ENCODE peak calls at places on chromosome 11, in five cellular contexts. K is HepG2, M is endothelial cell of umbilical vein, R is breast epithelium, W is gastrocnemius medialis. L is an unnamed sample.
A peak's percentile ranks its signal among the peaks of the same experiment; 100 is the strongest.

GRCh38 chr11:70016666-70017347 is 61.3 kb upstream of the ANO1 start:
- DNase-seq in K (no peak), M (peak; percentile 4), R (peak; percentile 56), W (no peak), L (peak; percentile 75)

GRCh38 chr11:116376547-116376946 is 396.2 kb downstream of the BUD13 start:
- DNase-seq in K (peak; percentile 80), M (no peak), R (no peak), W (no peak), L (no peak)

GRCh38 chr11:16261836-16262644 is 94.3 kb downstream of the SOX6 start:
- DNase-seq in K (peak; percentile 64), M (no peak), R (no peak), W (no peak), L (no peak)

GRCh38 chr11:16981651-16982194 is 32.5 kb downstream of the PLEKHA7 start:
- DNase-seq in K (peak; percentile 93), M (no peak), R (peak; percentile 76), W (no peak), L (peak; percentile 80)

GRCh38 chr11:14422814-14423182 is 63.8 kb upstream of the RRAS2 start:
- DNase-seq in K (no peak), M (no peak), R (no peak), W (no peak), L (no peak)

GRCh38 chr11:84901986-84902385 is 725.2 kb downstream of the DLG2 start:
- DNase-seq in K (no peak), M (no peak), R (no peak), W (no peak), L (no peak)

GRCh38 chr11:12801976-12802375 is 127.8 kb downstream of the TEAD1 start:
- DNase-seq in K (no peak), M (no peak), R (no peak), W (no peak), L (no peak)

GRCh38 chr11:15412054-15412453 is 297.3 kb downstream of the INSC start:
- DNase-seq in K (no peak), M (no peak), R (no peak), W (no peak), L (no peak)

GRCh38 chr11:111724615-111725129 is 41.5 kb downstream of the PPP2R1B start:
- DNase-seq in K (no peak), M (no peak), R (no peak), W (no peak), L (no peak)

GRCh38 chr11:57444362-57445074 is 15.8 kb upstream of the RTN4RL2 start:
- DNase-seq in K (no peak), M (no peak), R (no peak), W (no peak), L (no peak)

GRCh38 chr11:42802211-42802918 is 509.4 kb upstream of the API5 start:
- DNase-seq in K (no peak), M (no peak), R (no peak), W (no peak), L (no peak)

GRCh38 chr11:121464352-121464946 is 11.7 kb upstream of the SORL1-AS1 start:
- DNase-seq in K (peak; percentile 15), M (peak; percentile 58), R (peak; percentile 77), W (no peak), L (peak; percentile 56)

GRCh38 chr11:84291996-84292395 is 1005.8 kb upstream of the CCDC90B start:
- DNase-seq in K (no peak), M (no peak), R (no peak), W (no peak), L (no peak)

GRCh38 chr11:32466279-32466915 is 31.1 kb upstream of the WT1 start:
- DNase-seq in K (no peak), M (no peak), R (no peak), W (no peak), L (no peak)

GRCh38 chr11:33779849-33780528 is 5.7 kb upstream of the FBXO3 start:
- DNase-seq in K (peak; percentile 11), M (no peak), R (no peak), W (no peak), L (peak; percentile 33)

GRCh38 chr11:116513894-116514293 is 258.9 kb downstream of the BUD13 start:
- DNase-seq in K (peak; percentile 64), M (peak; percentile 78), R (no peak), W (no peak), L (no peak)

GRCh38 chr11:45266693-45267451 is 19.3 kb downstream of the SYT13 start:
- DNase-seq in K (peak; percentile 5), M (no peak), R (no peak), W (no peak), L (no peak)

DNA sequence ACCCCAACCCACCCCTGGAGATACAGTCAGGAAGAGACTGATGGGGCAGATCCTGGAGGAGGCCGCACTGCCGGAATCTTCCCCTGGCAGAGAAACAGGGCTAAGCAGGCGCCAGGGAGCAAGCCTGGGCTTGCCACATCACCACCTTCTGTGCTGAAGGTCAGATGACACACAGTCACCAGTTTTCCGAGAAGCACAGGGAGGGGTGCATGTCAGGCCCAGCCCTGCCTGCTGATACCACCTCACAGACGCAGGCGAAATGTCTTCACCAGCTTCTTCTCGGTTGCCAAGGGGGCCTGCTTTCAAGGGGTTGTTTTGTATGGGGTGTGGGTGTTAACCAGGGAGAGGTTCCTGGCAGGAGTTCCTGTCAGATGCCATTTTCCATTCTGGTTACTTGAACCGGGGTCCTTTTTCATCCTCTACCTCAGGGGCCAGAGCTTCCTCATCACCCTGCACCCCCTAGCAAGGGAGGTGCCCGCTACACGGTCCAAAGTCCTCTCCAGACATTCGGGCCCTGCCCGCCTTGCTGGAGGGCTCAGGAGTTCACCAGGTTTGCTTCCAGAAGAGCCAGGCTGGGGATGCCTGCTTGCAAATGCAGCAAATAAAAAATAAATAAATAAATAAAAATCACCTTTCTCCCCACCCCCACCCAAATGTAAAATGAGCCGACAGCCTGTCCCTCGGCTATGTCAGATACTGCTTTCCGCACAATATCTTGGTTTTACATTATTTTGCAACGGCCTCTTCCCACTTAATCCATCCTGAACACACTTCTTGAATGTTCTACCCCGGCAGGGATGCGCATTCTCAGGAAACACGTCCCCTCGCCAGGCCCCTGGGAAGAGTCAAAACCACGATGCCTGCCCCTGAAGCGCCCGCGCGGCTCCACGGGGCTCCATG is 1.1 kb upstream of the NEAT1 start:
- DNase-seq in K (peak; percentile 93), M (peak; percentile 93), R (peak; percentile 95), W (peak; percentile 98), L (peak; percentile 40)
- TF ChIP-seq POLR2A in K (no peak), M (peak; percentile 85), R (peak; percentile 64), W (no peak), L (peak; percentile 67)

DNA sequence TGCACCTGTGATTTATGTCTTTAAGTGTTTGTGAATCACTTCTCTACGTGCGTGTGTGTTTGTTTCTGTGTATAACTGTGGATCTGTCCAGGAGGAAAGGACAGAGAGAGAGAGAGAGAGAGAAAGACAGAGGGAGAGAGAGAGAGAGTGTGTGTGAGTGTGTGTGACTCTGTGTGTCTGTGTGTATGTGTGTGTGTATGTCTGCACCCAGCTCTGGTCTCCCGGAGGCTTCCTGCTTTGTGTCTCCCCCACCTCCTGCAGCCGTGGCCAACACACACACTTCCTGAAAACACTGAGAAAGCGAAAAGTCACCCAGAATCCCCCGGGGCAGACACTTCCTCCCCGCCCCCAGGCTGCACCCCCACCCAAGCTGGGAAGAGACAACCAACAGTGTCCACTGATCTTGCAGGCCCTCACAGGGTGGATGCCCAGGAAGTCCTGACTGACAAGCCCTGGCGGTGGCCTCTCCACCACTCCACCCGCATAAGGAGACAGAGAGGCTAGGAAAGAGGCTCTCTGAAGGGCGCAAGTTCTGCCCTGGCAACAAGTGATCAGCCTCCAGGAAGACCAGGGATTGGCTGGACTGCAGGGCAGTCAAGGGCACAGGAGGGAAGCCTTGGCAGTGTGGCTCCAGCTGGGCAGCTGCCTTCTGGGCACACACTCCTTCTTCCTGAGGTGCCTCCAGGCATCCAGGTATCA is 30.0 kb downstream of the ARAP1 start:
- DNase-seq in K (no peak), M (peak; percentile 95), R (peak; percentile 82), W (peak; percentile 76), L (peak; percentile 95)
- TF ChIP-seq POLR2A in K (no peak), M (peak; percentile 88), R (peak; percentile 43), W (peak; percentile 61), L (peak; percentile 22)

DNA sequence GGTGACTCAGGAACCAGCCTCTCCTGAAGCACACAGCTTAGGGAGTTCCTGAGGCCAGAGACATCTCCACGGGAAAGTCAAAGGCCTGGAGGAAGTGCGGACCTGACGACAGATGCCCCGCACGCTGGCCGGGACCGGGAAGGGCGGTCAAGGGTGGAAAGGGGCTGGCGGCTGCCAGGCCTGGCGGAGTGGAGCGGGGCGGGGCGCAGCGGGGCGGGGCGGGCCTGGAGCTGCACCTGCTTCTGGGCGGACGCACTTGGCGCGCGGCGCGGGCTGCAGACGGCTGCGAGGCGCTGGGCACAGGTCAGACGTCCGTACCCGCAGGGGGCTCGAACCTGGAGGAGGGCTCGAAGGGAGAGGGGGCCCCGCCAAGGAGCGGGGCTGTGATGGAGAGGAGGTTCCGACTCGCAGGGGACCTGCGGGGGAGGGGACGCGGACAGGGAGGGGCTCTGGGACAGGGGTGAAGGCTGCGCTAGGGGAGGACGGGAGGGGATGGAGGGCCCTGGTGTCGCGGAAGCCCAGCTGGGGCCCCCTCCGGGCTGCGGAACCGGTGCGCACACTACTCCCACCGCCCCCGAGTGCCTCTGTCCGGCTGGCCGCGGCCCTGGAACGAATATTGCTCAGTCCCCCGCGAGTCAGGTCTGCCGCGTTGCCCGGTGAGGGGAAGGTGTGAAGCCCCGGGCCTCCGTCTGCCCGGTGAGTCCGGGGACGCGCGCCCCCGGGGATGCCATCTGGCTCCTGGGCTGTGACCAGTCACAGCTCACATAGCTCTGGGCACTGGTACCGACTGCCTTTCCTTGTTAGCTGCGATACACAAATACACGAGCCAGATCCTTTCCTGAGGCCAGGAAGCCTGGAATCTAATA is at the start of gene TMEM45B:
- DNase-seq in K (no peak), M (no peak), R (peak; percentile 69), W (no peak), L (no peak)
- TF ChIP-seq POLR2A in K (peak; percentile 80), M (no peak), R (no peak), W (no peak), L (no peak)

GRCh38 chr11:47213985-47214564 is 699 bp upstream of the DDB2 start:
- DNase-seq in K (peak; percentile 86), M (peak; percentile 77), R (peak; percentile 89), W (peak; percentile 92), L (peak; percentile 90)
- TF ChIP-seq POLR2A in K (peak; percentile 58), M (peak; percentile 8), R (peak; percentile 36), W (peak; percentile 64), L (peak; percentile 89)

GRCh38 chr11:77633856-77634425 is 3.7 kb downstream of the CLNS1A start:
- DNase-seq in K (no peak), M (no peak), R (no peak), W (no peak), L (no peak)

GRCh38 chr11:77630311-77630710 is 7.3 kb downstream of the CLNS1A start:
- DNase-seq in K (no peak), M (no peak), R (no peak), W (no peak), L (no peak)

GRCh38 chr11:77636738-77637344 is 753 bp downstream of the CLNS1A start:
- DNase-seq in K (no peak), M (peak; percentile 13), R (no peak), W (no peak), L (no peak)

GRCh38 chr11:77637345-77638165 is at the start of gene CLNS1A:
- DNase-seq in K (peak; percentile 87), M (peak; percentile 90), R (peak; percentile 84), W (peak; percentile 77), L (peak; percentile 72)

DNA sequence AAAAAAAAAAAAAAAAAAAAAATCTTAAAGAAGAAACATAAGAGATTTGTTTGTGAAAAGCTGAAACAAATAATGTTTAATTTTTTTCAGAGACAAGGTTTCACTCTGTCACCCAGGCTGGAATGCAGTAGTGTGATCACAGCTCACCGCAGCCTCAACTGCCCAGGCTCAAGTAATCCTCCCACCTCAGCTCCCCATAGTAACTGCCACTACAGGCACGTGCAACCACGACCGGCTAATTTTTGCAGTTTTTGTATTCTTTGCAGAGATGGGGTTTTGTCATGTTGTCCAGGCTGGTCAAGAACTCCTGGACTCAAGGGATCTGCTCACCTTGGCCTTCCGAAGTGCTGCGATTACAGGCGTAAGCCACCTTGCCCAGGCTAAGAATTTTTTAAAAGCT is 2.9 kb downstream of the CLNS1A start:
- DNase-seq in K (no peak), M (no peak), R (no peak), W (no peak), L (no peak)
- TF ChIP-seq POLR2A in K (no peak), M (no peak), R (no peak), W (no peak), L (no peak)

GRCh38 chr11:114159802-114160588 is 100.5 kb downstream of the ZBTB16 start:
- DNase-seq in K (peak; percentile 80), M (peak; percentile 99), R (peak; percentile 99), W (peak; percentile 95), L (peak; percentile 26)
- TF ChIP-seq POLR2A in K (no peak), M (peak; percentile 73), R (peak; percentile 39), W (no peak), L (no peak)

L was measured in H54.